ENCODE peak calls at places on chromosomes 6 and 20, in ten cellular contexts. L is left cardiac atrium; N is nephron progenitor cell; P is NCI-H748 treated with DMSO at 0.1 percent for 48 hours; H is A549; M is SW 1271; I is CD8-positive, alpha-beta T cell; D is Kasumi-1; G is HCT116; W is T-helper 1 cell. K is an unnamed sample.

GRCh38 chr20:45579184-45579583 is at the start of gene WFDC8:
- DNase-seq in M (no peak), L (no peak), G (no peak), H (no peak), P (no peak), D (no peak), N (no peak), W (no peak), I (no peak), K (no peak)

GRCh38 chr6:131787955-131788712 is 19.7 kb upstream of the ENPP1 start:
- DNase-seq in G (no peak), N (no peak), H (no peak), D (no peak), W (no peak), P (no peak), L (no peak), I (no peak), M (no peak), K (peak)

GRCh38 chr6:21246075-21246474 is 347.5 kb upstream of the SOX4 start:
- DNase-seq in M (no peak), L (no peak), N (no peak), H (no peak), G (no peak), W (no peak), I (no peak), D (no peak), P (no peak), K (no peak)

GRCh38 chr6:123745877-123746276 is 57.8 kb upstream of the NKAIN2 start:
- DNase-seq in W (no peak), H (no peak), N (no peak), I (no peak), D (no peak), G (no peak), M (no peak), P (no peak), L (no peak), K (no peak)

GRCh38 chr6:14448246-14448645 is 330.7 kb downstream of the CD83 start:
- DNase-seq in I (no peak), H (no peak), M (no peak), W (no peak), G (no peak), N (no peak), P (no peak), D (no peak), L (no peak), K (no peak)

GRCh38 chr20:25397827-25398226 is 7.2 kb upstream of the ABHD12 start:
- DNase-seq in P (peak), H (no peak), W (no peak), L (no peak), M (no peak), N (no peak), G (no peak), D (no peak), I (no peak), K (no peak)

GRCh38 chr6:128511518-128511917 is 8.9 kb downstream of the PTPRK start:
- DNase-seq in L (no peak), G (no peak), H (peak), M (no peak), P (no peak), W (no peak), I (no peak), D (no peak), N (no peak), K (no peak)

GRCh38 chr20:47360489-47361267 is 4.2 kb upstream of the ZMYND8 start:
- DNase-seq in L (peak), M (no peak), G (peak), D (peak), H (peak), P (peak), W (no peak), I (no peak), N (peak), K (peak)

GRCh38 chr6:141607956-141608355 is 524.8 kb upstream of the GJE1 start:
- DNase-seq in P (no peak), W (no peak), I (no peak), M (no peak), L (no peak), H (no peak), N (no peak), D (no peak), G (no peak), K (no peak)

K was measured in cardiac muscle cell.